ENCODE peak calls at places on chromosomes 3 and 15, in four cellular contexts. One of them, this sample, is unnamed.

GRCh38 chr15:61159901-61160300 is 69.2 kb downstream of the RORA start:
- DNase-seq in astrocyte of the spinal cord: no peak
- DNase-seq in stomach: no peak
- DNase-seq in GM12864: no peak
- DNase-seq in this sample: no peak

GRCh38 chr3:45994661-45995369 is 809 bp downstream of the FYCO1 start:
- DNase-seq in astrocyte of the spinal cord: no peak
- DNase-seq in stomach: no peak
- DNase-seq in GM12864: no peak
- DNase-seq in this sample: peak

GRCh38 chr3:27712136-27713065 is 9.7 kb downstream of the EOMES start:
- DNase-seq in astrocyte of the spinal cord: peak
- DNase-seq in stomach: peak
- DNase-seq in GM12864: peak
- DNase-seq in this sample: peak

GRCh38 chr3:70179111-70179510 is 133.3 kb downstream of the MDFIC2 start:
- DNase-seq in astrocyte of the spinal cord: no peak
- DNase-seq in stomach: no peak
- DNase-seq in GM12864: peak
- DNase-seq in this sample: peak

GRCh38 chr15:96366526-96366877 is 36.0 kb downstream of the NR2F2 start:
- DNase-seq in astrocyte of the spinal cord: no peak
- DNase-seq in stomach: no peak
- DNase-seq in GM12864: no peak
- DNase-seq in this sample: peak

GRCh38 chr3:187197255-187197654 is at the start of gene RTP1:
- DNase-seq in astrocyte of the spinal cord: no peak
- DNase-seq in stomach: no peak
- DNase-seq in GM12864: no peak
- DNase-seq in this sample: no peak

GRCh38 chr3:127002195-127003174 is 19.6 kb downstream of the PLXNA1 start:
- DNase-seq in astrocyte of the spinal cord: peak
- DNase-seq in stomach: peak
- DNase-seq in GM12864: peak
- DNase-seq in this sample: peak

GRCh38 chr15:45376300-45376928 is 1.9 kb downstream of the GATM start:
- DNase-seq in astrocyte of the spinal cord: no peak
- DNase-seq in stomach: no peak
- DNase-seq in GM12864: no peak
- DNase-seq in this sample: peak

GRCh38 chr3:187292631-187293513 is 1.3 kb upstream of the MASP1 start:
- DNase-seq in astrocyte of the spinal cord: no peak
- DNase-seq in stomach: no peak
- DNase-seq in GM12864: no peak
- DNase-seq in this sample: no peak

GRCh38 chr3:58640700-58641372 is 25.7 kb downstream of the FAM3D start:
- DNase-seq in astrocyte of the spinal cord: peak
- DNase-seq in stomach: peak
- DNase-seq in GM12864: no peak
- DNase-seq in this sample: peak

GRCh38 chr15:28018291-28019044 is 80.6 kb downstream of the OCA2 start:
- DNase-seq in astrocyte of the spinal cord: no peak
- DNase-seq in stomach: no peak
- DNase-seq in GM12864: no peak
- DNase-seq in this sample: no peak

GRCh38 chr3:17412950-17413530 is 329.4 kb downstream of the TBC1D5 start:
- DNase-seq in astrocyte of the spinal cord: peak
- DNase-seq in stomach: no peak
- DNase-seq in GM12864: peak
- DNase-seq in this sample: peak

GRCh38 chr3:186417791-186418190 is 55.8 kb upstream of the DGKG start:
- DNase-seq in astrocyte of the spinal cord: peak
- DNase-seq in stomach: no peak
- DNase-seq in GM12864: no peak
- DNase-seq in this sample: no peak

GRCh38 chr3:191761906-191762305 is 300.9 kb downstream of the PYDC2 start:
- DNase-seq in astrocyte of the spinal cord: no peak
- DNase-seq in stomach: no peak
- DNase-seq in GM12864: no peak
- DNase-seq in this sample: no peak

GRCh38 chr3:36876181-36876936 is 68.5 kb downstream of the TRANK1 start:
- DNase-seq in astrocyte of the spinal cord: no peak
- DNase-seq in stomach: no peak
- DNase-seq in GM12864: peak
- DNase-seq in this sample: peak

GRCh38 chr3:171236586-171237120 is 210.1 kb upstream of the SLC2A2 start:
- DNase-seq in astrocyte of the spinal cord: no peak
- DNase-seq in stomach: no peak
- DNase-seq in GM12864: no peak
- DNase-seq in this sample: no peak

GRCh38 chr15:61034793-61035710 is 194.1 kb downstream of the RORA start:
- DNase-seq in astrocyte of the spinal cord: peak
- DNase-seq in stomach: no peak
- DNase-seq in GM12864: no peak
- DNase-seq in this sample: no peak

GRCh38 chr3:112293368-112294321 is at the start of gene SLC9C1:
- DNase-seq in astrocyte of the spinal cord: peak
- DNase-seq in stomach: no peak
- DNase-seq in GM12864: peak
- DNase-seq in this sample: peak

DNA sequence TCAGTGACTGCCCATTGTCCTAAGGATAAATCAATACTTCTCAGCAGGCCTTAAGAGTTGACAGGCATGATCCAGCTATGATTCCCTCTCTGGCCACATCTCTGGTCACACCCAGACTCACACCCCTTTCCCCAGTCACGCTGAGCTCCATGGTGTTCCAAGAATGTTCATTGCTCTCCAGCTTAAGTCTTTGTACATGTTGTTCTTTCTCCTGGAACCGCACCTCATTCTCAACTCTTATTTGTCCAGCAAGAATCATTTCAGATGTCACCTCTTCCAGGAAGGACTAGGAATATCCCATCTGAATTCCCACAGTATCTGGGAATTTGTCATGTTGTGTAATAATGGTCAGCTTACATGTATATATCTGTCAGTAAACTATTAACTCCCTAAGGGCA is 118.3 kb upstream of the GALNT15 start:
- DNase-seq in astrocyte of the spinal cord: peak
- DNase-seq in stomach: no peak
- DNase-seq in GM12864: no peak
- DNase-seq in this sample: no peak
- TF ChIP-seq CTCF in astrocyte of the spinal cord: no peak
- TF ChIP-seq CTCF in stomach: no peak
- TF ChIP-seq CTCF in GM12864: no peak
- TF ChIP-seq CTCF in this sample: no peak

GRCh38 chr15:29451201-29451781 is 181.7 kb upstream of the NSMCE3 start:
- DNase-seq in astrocyte of the spinal cord: no peak
- DNase-seq in stomach: no peak
- DNase-seq in GM12864: no peak
- DNase-seq in this sample: no peak
- TF ChIP-seq CTCF in astrocyte of the spinal cord: peak
- TF ChIP-seq CTCF in stomach: no peak
- TF ChIP-seq CTCF in GM12864: peak
- TF ChIP-seq CTCF in this sample: no peak

DNA sequence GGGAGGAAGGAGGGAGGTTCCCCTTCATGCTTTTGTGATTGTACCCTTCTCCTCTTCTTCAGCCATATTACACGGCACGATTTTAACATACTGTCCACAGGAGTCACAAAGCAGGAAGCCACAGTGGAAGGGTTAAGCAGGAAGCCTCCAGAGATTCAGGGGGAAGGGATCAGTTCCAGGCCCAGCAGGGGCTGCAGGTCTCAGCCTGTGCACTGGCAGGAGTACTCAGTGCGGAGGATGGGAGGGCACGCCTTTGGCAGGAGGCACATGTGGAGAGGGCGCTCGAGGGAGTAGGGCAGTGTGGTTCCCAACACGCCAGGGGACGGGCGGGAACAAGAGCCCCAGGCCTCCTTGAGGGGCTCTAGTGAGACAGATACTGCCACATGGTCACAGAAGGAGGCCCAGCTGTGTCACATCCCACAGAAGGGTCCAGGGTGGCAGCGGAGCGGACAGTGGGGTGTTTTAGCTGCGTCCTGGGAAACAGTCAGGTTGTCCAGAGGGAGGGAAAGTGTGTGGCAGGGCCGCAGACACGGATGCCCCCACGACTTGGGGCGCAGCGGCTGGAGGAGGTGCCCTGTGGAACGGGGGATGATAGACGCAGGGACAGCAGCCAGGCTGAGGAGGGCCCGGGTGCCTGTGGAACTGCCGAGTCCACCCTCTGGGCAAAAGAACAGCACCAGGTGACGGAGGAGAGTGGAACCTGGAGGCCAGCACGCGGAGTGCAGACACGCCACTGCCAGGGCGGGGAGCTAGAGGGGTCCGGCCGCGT is 77.5 kb downstream of the CHSY1 start:
- DNase-seq in astrocyte of the spinal cord: no peak
- DNase-seq in stomach: no peak
- DNase-seq in GM12864: no peak
- DNase-seq in this sample: no peak
- TF ChIP-seq CTCF in astrocyte of the spinal cord: no peak
- TF ChIP-seq CTCF in stomach: no peak
- TF ChIP-seq CTCF in GM12864: no peak
- TF ChIP-seq CTCF in this sample: no peak

GRCh38 chr15:78811825-78812183 is 540 bp upstream of the ADAMTS7 start:
- DNase-seq in astrocyte of the spinal cord: no peak
- DNase-seq in stomach: no peak
- DNase-seq in GM12864: no peak
- DNase-seq in this sample: no peak
- TF ChIP-seq CTCF in astrocyte of the spinal cord: no peak
- TF ChIP-seq CTCF in stomach: no peak
- TF ChIP-seq CTCF in GM12864: no peak
- TF ChIP-seq CTCF in this sample: no peak

GRCh38 chr3:114597012-114597411 is 303.2 kb downstream of the TIGIT start:
- DNase-seq in astrocyte of the spinal cord: no peak
- DNase-seq in stomach: no peak
- DNase-seq in GM12864: no peak
- DNase-seq in this sample: no peak
- TF ChIP-seq CTCF in astrocyte of the spinal cord: peak
- TF ChIP-seq CTCF in stomach: no peak
- TF ChIP-seq CTCF in GM12864: no peak
- TF ChIP-seq CTCF in this sample: no peak

DNA sequence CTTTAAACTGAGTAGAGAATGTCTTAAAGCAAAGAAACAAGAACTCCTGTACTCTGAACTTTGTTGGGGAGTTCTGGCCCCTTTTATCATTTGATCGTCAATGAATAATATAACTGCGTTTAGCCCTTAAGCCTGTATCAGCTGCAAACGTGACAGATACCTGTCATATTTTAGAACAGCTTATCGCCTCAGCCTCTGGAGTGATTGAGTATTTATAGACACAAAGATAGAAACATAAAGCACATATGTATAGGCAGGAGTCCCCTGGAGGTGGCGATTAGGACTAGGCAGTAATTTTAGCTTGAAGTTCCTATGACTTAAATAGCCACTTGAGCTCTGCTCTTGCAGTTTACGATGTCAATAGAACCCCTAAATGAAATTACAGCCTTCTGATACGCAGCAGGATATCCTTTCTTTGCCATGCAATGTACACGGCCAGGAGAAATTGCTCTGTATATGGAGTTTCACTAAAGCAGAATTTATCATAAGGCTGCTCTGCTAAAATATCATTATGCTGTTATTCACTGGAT is 321.8 kb downstream of the TIGIT start:
- DNase-seq in astrocyte of the spinal cord: no peak
- DNase-seq in stomach: no peak
- DNase-seq in GM12864: no peak
- DNase-seq in this sample: no peak
- TF ChIP-seq CTCF in astrocyte of the spinal cord: no peak
- TF ChIP-seq CTCF in stomach: no peak
- TF ChIP-seq CTCF in GM12864: no peak
- TF ChIP-seq CTCF in this sample: no peak

DNA sequence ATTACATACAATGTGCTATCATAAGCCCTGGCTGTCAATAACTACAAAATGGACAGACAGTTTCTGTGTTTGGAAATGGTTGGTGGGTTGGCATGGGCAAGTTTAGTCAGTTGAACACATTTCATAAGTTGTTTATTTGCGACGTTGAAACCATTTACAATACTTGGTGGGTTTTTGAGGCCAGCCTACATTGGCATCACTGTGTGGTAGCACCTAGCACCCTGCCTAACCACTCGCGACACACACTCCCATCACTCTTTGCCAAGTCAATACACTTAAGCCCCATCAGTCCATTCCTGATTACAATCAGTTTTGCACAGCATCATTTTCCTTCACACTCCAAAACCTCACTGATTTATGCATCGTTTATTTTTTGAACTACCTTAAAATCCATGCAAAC is 13.8 kb downstream of the PROK2 start:
- DNase-seq in astrocyte of the spinal cord: no peak
- DNase-seq in stomach: no peak
- DNase-seq in GM12864: no peak
- DNase-seq in this sample: no peak
- TF ChIP-seq CTCF in astrocyte of the spinal cord: no peak
- TF ChIP-seq CTCF in stomach: no peak
- TF ChIP-seq CTCF in GM12864: no peak
- TF ChIP-seq CTCF in this sample: no peak

This sample was measured in GM20000.